ENCODE peak calls at places on chromosomes 7 and 10, in four cellular contexts. J, Q, S and V are unnamed samples.
A peak's percentile ranks its signal among the peaks of the same experiment; 100 is the strongest.

GRCh38 chr7:44769381-44770209 is 20.9 kb downstream of the ZMIZ2 start:
- DNase-seq in J (no peak), Q (peak; percentile 57), S (peak; percentile 41), V (peak; percentile 77)

GRCh38 chr7:139505563-139505962 is 17.9 kb upstream of the CLEC2L start:
- DNase-seq in J (no peak), Q (no peak), S (no peak), V (no peak)

GRCh38 chr10:86931872-86932271 is 25.5 kb downstream of the MMRN2 start:
- DNase-seq in J (no peak), Q (no peak), S (no peak), V (peak; percentile 79)

GRCh38 chr10:115092555-115093285 is 445 bp upstream of the ATRNL1 start:
- DNase-seq in J (peak; percentile 20), Q (peak; percentile 18), S (peak; percentile 5), V (peak; percentile 12)

GRCh38 chr7:47170516-47170915 is 411.4 kb downstream of the TNS3 start:
- DNase-seq in J (no peak), Q (no peak), S (no peak), V (no peak)

GRCh38 chr7:157009170-157009777 is 1.2 kb downstream of the MNX1 start:
- DNase-seq in J (no peak), Q (no peak), S (peak; percentile 37), V (no peak)

GRCh38 chr10:31669367-31669766 is 259.3 kb downstream of the ARHGAP12 start:
- DNase-seq in J (no peak), Q (no peak), S (no peak), V (no peak)

GRCh38 chr10:31464552-31464951 is 145.5 kb downstream of the ZEB1 start:
- DNase-seq in J (no peak), Q (no peak), S (no peak), V (no peak)

GRCh38 chr7:51255536-51256243 is 60.9 kb downstream of the COBL start:
- DNase-seq in J (no peak), Q (no peak), S (no peak), V (no peak)

GRCh38 chr10:103895458-103896186 is 22.4 kb downstream of the STN1 start:
- DNase-seq in J (no peak), Q (peak; percentile 65), S (peak; percentile 70), V (peak; percentile 81)

GRCh38 chr10:60430017-60430416 is 40.3 kb upstream of the ANK3 start:
- DNase-seq in J (no peak), Q (peak; percentile 91), S (peak; percentile 61), V (peak; percentile 85)

GRCh38 chr7:412313-412710 is 107.3 kb downstream of the PDGFA start:
- DNase-seq in J (no peak), Q (no peak), S (no peak), V (no peak)

GRCh38 chr10:13614530-13615332 is 28.0 kb downstream of the PRPF18 start:
- DNase-seq in J (no peak), Q (peak; percentile 88), S (peak; percentile 64), V (peak; percentile 52)

GRCh38 chr10:19767876-19768275 is 48.4 kb upstream of the PLXDC2 start:
- DNase-seq in J (no peak), Q (no peak), S (no peak), V (no peak)

GRCh38 chr10:91493313-91493712 is 83.2 kb downstream of the HECTD2 start:
- DNase-seq in J (no peak), Q (peak; percentile 43), S (peak; percentile 21), V (peak; percentile 59)

GRCh38 chr7:52270301-52270700 is 765.1 kb upstream of the POM121L12 start:
- DNase-seq in J (no peak), Q (no peak), S (no peak), V (no peak)

GRCh38 chr10:74437822-74438221 is 286.8 kb downstream of the ADK start:
- DNase-seq in J (no peak), Q (peak; percentile 79), S (peak; percentile 24), V (peak; percentile 58)

GRCh38 chr7:54080525-54080924 is 461.6 kb upstream of the VSTM2A start:
- DNase-seq in J (no peak), Q (no peak), S (no peak), V (no peak)

GRCh38 chr7:137916980-137917645 is 70.3 kb upstream of the DGKI start:
- DNase-seq in J (no peak), Q (no peak), S (no peak), V (no peak)

GRCh38 chr7:120857558-120858298 is at the start of gene TSPAN12:
- DNase-seq in J (peak; percentile 86), Q (peak; percentile 48), S (peak; percentile 48), V (peak; percentile 50)

GRCh38 chr7:17781491-17782215 is 158.6 kb downstream of the SNX13 start:
- DNase-seq in J (no peak), Q (peak; percentile 98), S (peak; percentile 61), V (peak; percentile 13)

GRCh38 chr10:106513328-106513727 is 651.2 kb downstream of the SORCS1 start:
- DNase-seq in J (no peak), Q (peak; percentile 20), S (peak; percentile 65), V (no peak)

GRCh38 chr10:130578532-130579289 is 442.5 kb downstream of the GLRX3 start:
- DNase-seq in J (no peak), Q (no peak), S (no peak), V (no peak)

GRCh38 chr7:22364023-22364422 is 7.1 kb upstream of the RAPGEF5 start:
- DNase-seq in J (no peak), Q (no peak), S (no peak), V (no peak)

GRCh38 chr10:69861251-69862240 is 59.8 kb downstream of the COL13A1 start:
- DNase-seq in J (no peak), Q (peak; percentile 89), S (peak; percentile 92), V (peak; percentile 82)

GRCh38 chr10:27192284-27192683 is 37.1 kb downstream of the MASTL start:
- DNase-seq in J (no peak), Q (peak; percentile 93), S (peak; percentile 91), V (peak; percentile 86)

GRCh38 chr7:2869981-2870380 is 25.9 kb upstream of the GNA12 start:
- DNase-seq in J (no peak), Q (no peak), S (no peak), V (no peak)

GRCh38 chr7:32259917-32260596 is 189.8 kb upstream of the PDE1C start:
- DNase-seq in J (no peak), Q (no peak), S (no peak), V (no peak)

GRCh38 chr7:53272081-53272480 is 236.6 kb downstream of the POM121L12 start:
- DNase-seq in J (no peak), Q (no peak), S (no peak), V (no peak)

GRCh38 chr7:1919539-1920265 is 249.6 kb downstream of the ELFN1 start:
- DNase-seq in J (peak; percentile 60), Q (no peak), S (no peak), V (no peak)

GRCh38 chr10:15725603-15726002 is 5.9 kb upstream of the ITGA8 start:
- DNase-seq in J (no peak), Q (peak; percentile 32), S (peak; percentile 32), V (peak; percentile 72)

GRCh38 chr10:80444646-80445319 is 9.3 kb upstream of the TSPAN14 start:
- DNase-seq in J (peak; percentile 66), Q (peak; percentile 57), S (peak; percentile 57), V (peak; percentile 68)

GRCh38 chr10:124741922-124742417 is 2.2 kb downstream of the FAM53B start:
- DNase-seq in J (no peak), Q (no peak), S (peak; percentile 14), V (no peak)

GRCh38 chr7:33701189-33701740 is 204.1 kb upstream of the BMPER start:
- DNase-seq in J (no peak), Q (no peak), S (no peak), V (no peak)

GRCh38 chr7:45151131-45151684 is 6.4 kb upstream of the RAMP3 start:
- DNase-seq in J (no peak), Q (no peak), S (no peak), V (no peak)

GRCh38 chr10:91127341-91128082 is 93.0 kb upstream of the PCGF5 start:
- DNase-seq in J (no peak), Q (no peak), S (no peak), V (no peak)

DNA sequence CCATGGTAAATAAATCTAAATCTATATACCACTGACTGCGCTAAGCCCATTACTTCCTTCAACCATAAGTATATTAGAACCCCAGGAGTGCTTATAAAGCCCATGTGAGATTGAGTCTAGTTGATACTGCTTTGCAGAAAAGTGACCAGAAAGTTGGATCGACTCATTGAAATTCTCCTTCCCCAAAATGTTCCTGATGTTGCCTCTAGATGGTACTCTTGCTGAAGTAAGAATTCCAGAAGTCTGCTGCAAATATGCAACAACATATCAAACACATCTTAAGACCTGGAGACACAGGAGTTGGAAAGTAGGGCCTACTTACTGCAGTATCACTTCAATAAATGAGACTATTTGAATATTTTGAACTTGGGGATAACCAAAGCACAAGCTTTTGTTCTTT is 550.8 kb downstream of the IPMK start:
- DNase-seq in J (no peak), Q (peak; percentile 4), S (peak; percentile 45), V (peak; percentile 30)
- TF ChIP-seq CTCF in J (peak; percentile 16), Q (peak; percentile 39), S (peak; percentile 56), V (peak; percentile 51)

GRCh38 chr10:131909014-131909808 is 8.4 kb downstream of the PPP2R2D start:
- DNase-seq in J (no peak), Q (no peak), S (no peak), V (no peak)
- H3K4me3 ChIP-seq in J (no peak overlapping the region), Q (no peak overlapping the region), S (no peak overlapping the region), V (no peak overlapping the region)

DNA sequence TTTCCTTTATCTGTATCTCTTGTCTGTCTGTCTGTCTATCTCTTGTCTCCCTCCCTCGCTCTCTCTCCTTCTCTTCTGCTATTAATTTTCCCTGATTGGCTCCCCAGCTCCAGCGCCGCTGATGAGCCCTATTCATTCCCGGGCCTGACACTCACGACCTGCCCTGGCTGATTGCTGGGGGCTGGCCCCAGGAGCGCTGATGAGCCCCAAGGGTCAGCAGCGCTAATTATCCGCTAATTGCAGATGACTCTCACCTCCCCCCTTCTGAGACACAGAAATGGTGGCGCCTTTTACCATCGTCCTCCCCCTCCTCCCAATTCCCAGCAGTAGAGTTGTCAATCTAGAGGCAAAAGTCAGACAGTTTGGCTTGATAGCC is 1.3 kb upstream of the GBX1 start:
- DNase-seq in J (no peak), Q (no peak), S (no peak), V (no peak)
- TF ChIP-seq CTCF in J (no peak), Q (no peak), S (no peak), V (no peak)

GRCh38 chr10:45382591-45382990 is 8.6 kb downstream of the ALOX5 start:
- DNase-seq in J (no peak), Q (no peak), S (no peak), V (no peak)

GRCh38 chr10:45379891-45380540 is 6.0 kb downstream of the ALOX5 start:
- DNase-seq in J (peak; percentile 57), Q (no peak), S (no peak), V (no peak)

GRCh38 chr10:45386657-45387056 is 12.6 kb downstream of the ALOX5 start:
- DNase-seq in J (no peak), Q (no peak), S (peak; percentile 21), V (no peak)

GRCh38 chr10:45380903-45381610 is 7.0 kb downstream of the ALOX5 start:
- DNase-seq in J (no peak), Q (no peak), S (no peak), V (no peak)

DNA sequence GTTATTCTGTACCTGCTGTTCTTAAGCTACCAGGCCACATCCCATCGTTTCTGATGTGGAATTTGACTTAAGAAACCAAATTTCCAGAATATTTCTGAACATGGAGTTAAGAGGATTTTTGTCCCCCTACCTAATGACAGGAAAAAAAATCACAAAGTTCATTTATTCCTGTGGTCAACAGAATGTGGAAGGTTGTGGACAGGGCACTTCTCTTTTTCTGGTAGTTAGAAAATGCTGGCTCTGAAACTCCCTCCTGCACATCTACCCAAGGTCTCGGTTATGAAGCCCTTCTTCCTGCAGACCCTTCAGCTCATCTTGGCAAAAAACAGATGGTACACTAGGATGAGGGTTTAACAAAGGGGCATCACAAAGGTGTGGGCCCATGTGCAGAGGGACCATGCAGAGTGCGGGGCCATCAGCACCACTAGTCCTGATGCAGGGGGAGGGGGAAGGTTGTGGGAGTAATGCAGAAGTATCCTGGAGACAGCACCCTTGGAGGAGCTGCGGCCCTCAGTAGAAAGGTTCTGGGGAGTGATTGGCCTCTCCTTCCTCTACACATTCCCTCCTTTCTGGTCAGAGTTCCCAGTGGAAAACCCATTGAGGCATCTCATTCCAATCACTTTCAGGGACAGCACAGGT is 9.8 kb downstream of the ALOX5 start:
- DNase-seq in J (no peak), Q (no peak), S (no peak), V (no peak)
- H3K4me3 ChIP-seq in J (no peak overlapping the region), Q (no peak overlapping the region), S (no peak overlapping the region), V (no peak overlapping the region)